ENCODE peak calls at places on chromosomes 6 and 20, in five cellular contexts. J is fibroblast of lung; X is NCI-H2081; Y is activated CD4-positive, alpha-beta T cell treated with anti-CD3 and anti-CD28 coated beads, Interleukin-2, amount 10 ng/mL, durations not matched to agents 7 days and 5 days; V is GM12892. R is an unnamed sample.

GRCh38 chr6:101114703-101115102 is 233.6 kb upstream of the ASCC3 start:
- DNase-seq in J (peak; percentile 27), X (peak; percentile 66), Y (no peak), V (no peak), R (peak; percentile 8)

GRCh38 chr20:49676581-49677291 is 36.9 kb downstream of the B4GALT5 start:
- DNase-seq in J (peak; percentile 78), X (peak; percentile 40), Y (peak; percentile 43), V (no peak), R (no peak)

GRCh38 chr6:97422171-97422570 is 139.2 kb upstream of the MMS22L start:
- DNase-seq in J (no peak), X (no peak), Y (no peak), V (no peak), R (no peak)

GRCh38 chr6:157333956-157334355 is 10.6 kb upstream of the TMEM242 start:
- DNase-seq in J (no peak), X (no peak), Y (no peak), V (no peak), R (no peak)

GRCh38 chr6:100084301-100085161 is 90.5 kb upstream of the MCHR2 start:
- DNase-seq in J (peak; percentile 83), X (no peak), Y (no peak), V (no peak), R (no peak)

GRCh38 chr20:4160761-4161305 is 145.5 kb upstream of the RNF24 start:
- DNase-seq in J (peak; percentile 69), X (no peak), Y (peak; percentile 11), V (no peak), R (peak; percentile 20)

GRCh38 chr6:138289739-138290138 is 71.4 kb upstream of the PBOV1 start:
- DNase-seq in J (peak; percentile 3), X (peak; percentile 54), Y (no peak), V (no peak), R (no peak)

GRCh38 chr6:81751388-81752083 is 945 bp downstream of the TENT5A start:
- DNase-seq in J (peak; percentile 59), X (no peak), Y (peak; percentile 22), V (no peak), R (no peak)

GRCh38 chr6:21666788-21667681 is 73.5 kb downstream of the SOX4 start:
- DNase-seq in J (peak; percentile 50), X (no peak), Y (peak; percentile 8), V (no peak), R (no peak)

GRCh38 chr6:55511124-55511820 is 67.7 kb downstream of the HMGCLL1 start:
- DNase-seq in J (no peak), X (no peak), Y (no peak), V (no peak), R (no peak)

GRCh38 chr6:27019651-27020552 is 227.6 kb upstream of the PRSS16 start:
- DNase-seq in J (peak; percentile 94), X (peak; percentile 94), Y (peak; percentile 26), V (peak; percentile 20), R (peak; percentile 92)

GRCh38 chr6:150142657-150143501 is at the start of gene PPP1R14C:
- DNase-seq in J (peak; percentile 51), X (peak; percentile 48), Y (peak; percentile 12), V (peak; percentile 10), R (no peak)

GRCh38 chr6:136873733-136874132 is 48.4 kb upstream of the SLC35D3 start:
- DNase-seq in J (no peak), X (no peak), Y (no peak), V (no peak), R (no peak)

GRCh38 chr6:166420351-166420750 is 37.6 kb upstream of the MPC1 start:
- DNase-seq in J (peak; percentile 23), X (no peak), Y (no peak), V (no peak), R (no peak)

GRCh38 chr6:80642452-80642851 is 536.0 kb downstream of the BCKDHB start:
- DNase-seq in J (peak; percentile 73), X (no peak), Y (no peak), V (no peak), R (peak; percentile 5)

GRCh38 chr6:158808442-158808833 is 10.7 kb downstream of the EZR start:
- DNase-seq in J (no peak), X (no peak), Y (no peak), V (no peak), R (no peak)

GRCh38 chr6:114277220-114277619 is 65.6 kb downstream of the HS3ST5 start:
- DNase-seq in J (no peak), X (no peak), Y (no peak), V (no peak), R (no peak)

GRCh38 chr20:64119681-64120341 is 12.4 kb upstream of the NPBWR2 start:
- DNase-seq in J (no peak), X (no peak), Y (no peak), V (peak; percentile 18), R (no peak)

GRCh38 chr20:47146703-47147102 is 209.8 kb downstream of the ZMYND8 start:
- DNase-seq in J (peak; percentile 88), X (no peak), Y (no peak), V (no peak), R (no peak)

GRCh38 chr20:9699181-9699580 is 139.7 kb downstream of the PAK5 start:
- DNase-seq in J (no peak), X (no peak), Y (no peak), V (no peak), R (no peak)

GRCh38 chr20:58374027-58374850 is 14.8 kb upstream of the VAPB start:
- DNase-seq in J (no peak), X (no peak), Y (no peak), V (no peak), R (no peak)

GRCh38 chr6:166597711-166598440 is 11.4 kb upstream of the RAMACL start:
- DNase-seq in J (no peak), X (peak; percentile 2), Y (no peak), V (no peak), R (no peak)

GRCh38 chr6:31877651-31878161 is 1.1 kb downstream of the SLC44A4 start:
- DNase-seq in J (no peak), X (no peak), Y (no peak), V (no peak), R (no peak)

GRCh38 chr6:127051571-127052260 is 66.8 kb upstream of the RSPO3 start:
- DNase-seq in J (peak; percentile 86), X (no peak), Y (no peak), V (no peak), R (no peak)

GRCh38 chr20:62700261-62700925 is 8.2 kb upstream of the NTSR1 start:
- DNase-seq in J (no peak), X (no peak), Y (no peak), V (no peak), R (no peak)

GRCh38 chr6:134138226-134138975 is 86.0 kb upstream of the SLC2A12 start:
- DNase-seq in J (no peak), X (no peak), Y (no peak), V (no peak), R (peak; percentile 36)

GRCh38 chr6:50868466-50868865 is 49.8 kb downstream of the TFAP2B start:
- DNase-seq in J (no peak), X (no peak), Y (no peak), V (no peak), R (no peak)

GRCh38 chr6:12963566-12963965 is 247.0 kb downstream of the PHACTR1 start:
- DNase-seq in J (no peak), X (no peak), Y (no peak), V (no peak), R (no peak)

GRCh38 chr6:128742900-128743299 is 140.0 kb upstream of the LAMA2 start:
- DNase-seq in J (no peak), X (no peak), Y (no peak), V (no peak), R (no peak)

GRCh38 chr6:23414204-23414501 is 711.9 kb upstream of the NRSN1 start:
- DNase-seq in J (peak; percentile 86), X (peak; percentile 37), Y (no peak), V (no peak), R (peak; percentile 35)

GRCh38 chr6:170091000-170091638 is 199.8 kb downstream of the DLL1 start:
- DNase-seq in J (no peak), X (no peak), Y (no peak), V (no peak), R (no peak)

GRCh38 chr6:43668151-43669028 is 19.2 kb downstream of the MRPS18A start:
- DNase-seq in J (peak; percentile 48), X (peak; percentile 61), Y (peak; percentile 41), V (peak; percentile 63), R (peak; percentile 30)

GRCh38 chr6:699319-699718 is 6.4 kb upstream of the EXOC2 start:
- DNase-seq in J (peak; percentile 20), X (peak; percentile 53), Y (no peak), V (no peak), R (no peak)

GRCh38 chr20:9172908-9173307 is 104.0 kb downstream of the PLCB4 start:
- DNase-seq in J (peak; percentile 44), X (no peak), Y (no peak), V (no peak), R (no peak)